ENCODE peak calls at places on chromosome 16, in nine cellular contexts. J, G, C, L, D, Q, H, S and B are unnamed samples.
A peak's percentile ranks its signal among the peaks of the same experiment; 100 is the strongest.

GRCh38 chr16:56530872-56531271 is 11.0 kb upstream of the BBS2 start:
- DNase-seq in J (no peak), G (no peak), C (no peak), L (no peak), D (no peak), Q (no peak), H (no peak), S (no peak), B (no peak)

GRCh38 chr16:67112591-67113399 is 3.1 kb downstream of the PHAF1 start:
- DNase-seq in J (no peak), G (no peak), C (no peak), L (no peak), D (no peak), Q (no peak), H (no peak), S (no peak), B (no peak)

GRCh38 chr16:88381820-88382451 is 823 bp upstream of the ZNF469 start:
- DNase-seq in J (no peak), G (no peak), C (no peak), L (no peak), D (peak; percentile 22), Q (no peak), H (no peak), S (no peak), B (no peak)

GRCh38 chr16:6081320-6081976 is 983.9 kb upstream of the EEF2KMT start:
- DNase-seq in J (no peak), G (peak; percentile 3), C (no peak), L (peak; percentile 5), D (no peak), Q (no peak), H (no peak), S (no peak), B (peak; percentile 21)

GRCh38 chr16:58797137-58797801 is 63.2 kb upstream of the GOT2 start:
- DNase-seq in J (no peak), G (no peak), C (no peak), L (no peak), D (no peak), Q (no peak), H (no peak), S (no peak), B (no peak)

GRCh38 chr16:17590711-17591654 is 120.2 kb upstream of the XYLT1 start:
- DNase-seq in J (no peak), G (peak; percentile 40), C (no peak), L (no peak), D (no peak), Q (peak; percentile 8), H (no peak), S (no peak), B (no peak)

GRCh38 chr16:4115209-4115940 is 867 bp downstream of the ADCY9 start:
- DNase-seq in J (peak; percentile 74), G (peak; percentile 52), C (peak; percentile 14), L (peak; percentile 57), D (peak; percentile 58), Q (peak; percentile 15), H (peak; percentile 62), S (no peak), B (peak; percentile 66)

GRCh38 chr16:46924402-46924801 is 40.2 kb downstream of the GPT2 start:
- DNase-seq in J (no peak), G (no peak), C (no peak), L (no peak), D (no peak), Q (no peak), H (no peak), S (no peak), B (no peak)

GRCh38 chr16:13313351-13313750 is 412.0 kb downstream of the SHISA9 start:
- DNase-seq in J (no peak), G (no peak), C (no peak), L (no peak), D (no peak), Q (no peak), H (no peak), S (no peak), B (no peak)

GRCh38 chr16:11597268-11597690 is 10.6 kb upstream of the LITAF start:
- DNase-seq in J (no peak), G (no peak), C (no peak), L (no peak), D (peak; percentile 15), Q (no peak), H (no peak), S (no peak), B (peak; percentile 61)

GRCh38 chr16:85428168-85428898 is 184.8 kb upstream of the GSE1 start:
- DNase-seq in J (no peak), G (no peak), C (peak; percentile 48), L (peak; percentile 68), D (peak; percentile 44), Q (peak; percentile 49), H (no peak), S (no peak), B (peak; percentile 20)

GRCh38 chr16:72834499-72834898 is 213.4 kb downstream of the ZFHX3 start:
- DNase-seq in J (no peak), G (no peak), C (no peak), L (no peak), D (no peak), Q (no peak), H (no peak), S (no peak), B (no peak)

GRCh38 chr16:11104168-11105037 is 151.6 kb downstream of the SOCS1 start:
- DNase-seq in J (no peak), G (no peak), C (no peak), L (peak; percentile 19), D (no peak), Q (no peak), H (no peak), S (no peak), B (no peak)

GRCh38 chr16:57590654-57591085 is 37.8 kb upstream of the ADGRG1 start:
- DNase-seq in J (no peak), G (no peak), C (no peak), L (no peak), D (no peak), Q (no peak), H (peak; percentile 12), S (no peak), B (no peak)

GRCh38 chr16:47320546-47321315 is 140.1 kb downstream of the ITFG1 start:
- DNase-seq in J (no peak), G (no peak), C (no peak), L (no peak), D (no peak), Q (no peak), H (no peak), S (no peak), B (no peak)

GRCh38 chr16:68756250-68757051 is 19.4 kb downstream of the CDH1 start:
- DNase-seq in J (no peak), G (peak; percentile 70), C (peak; percentile 87), L (peak; percentile 35), D (no peak), Q (no peak), H (no peak), S (peak; percentile 94), B (peak; percentile 13)